ENCODE peak calls at places on chromosomes 12 and 14, in nine cellular contexts. D, V, C, B, U, F, H, Z and A are unnamed samples.

GRCh38 chr12:53120685-53121525 is 17.6 kb downstream of the SOAT2 start:
- DNase-seq in C (no peak), V (no peak), Z (no peak), F (no peak), H (no peak), D (no peak), U (no peak), B (no peak), A (no peak)

GRCh38 chr12:6046511-6047180 is 77.8 kb downstream of the VWF start:
- DNase-seq in F (no peak), V (no peak), U (no peak), B (no peak), Z (no peak), D (no peak), H (no peak), C (no peak), A (no peak)

GRCh38 chr14:99233222-99234035 is 38.6 kb downstream of the BCL11B start:
- DNase-seq in F (no peak), U (no peak), V (no peak), D (no peak), H (no peak), C (no peak), Z (no peak), B (no peak), A (no peak)

GRCh38 chr12:21751517-21751916 is 23.0 kb downstream of the KCNJ8 start:
- DNase-seq in C (no peak), U (no peak), Z (no peak), F (no peak), D (no peak), V (no peak), B (no peak), H (no peak), A (no peak)

GRCh38 chr14:80776657-80777056 is 164.9 kb downstream of the CEP128 start:
- DNase-seq in D (no peak), U (no peak), C (no peak), Z (no peak), F (no peak), B (no peak), H (no peak), V (no peak), A (no peak)

GRCh38 chr12:11688379-11688778 is 38.9 kb downstream of the ETV6 start:
- DNase-seq in B (no peak), C (no peak), U (no peak), F (no peak), V (no peak), Z (no peak), D (no peak), H (peak), A (no peak)

GRCh38 chr12:69688496-69689427 is 10.3 kb downstream of the BEST3 start:
- DNase-seq in B (no peak), U (peak), F (no peak), C (no peak), Z (peak), V (peak), H (peak), D (peak), A (no peak)

GRCh38 chr14:68690106-68690960 is 102.5 kb downstream of the ZFP36L1 start:
- DNase-seq in Z (no peak), B (no peak), C (no peak), F (no peak), U (peak), H (no peak), V (no peak), D (no peak), A (no peak)

GRCh38 chr14:21096889-21097615 is 1.4 kb downstream of the ZNF219 start:
- DNase-seq in B (no peak), V (no peak), D (no peak), C (no peak), Z (no peak), U (no peak), F (no peak), H (no peak), A (no peak)

GRCh38 chr12:67928621-67929369 is 60.5 kb upstream of the IFNG-AS1 start:
- DNase-seq in U (no peak), B (no peak), F (no peak), V (no peak), Z (no peak), D (no peak), H (no peak), C (no peak), A (no peak)

GRCh38 chr12:89451876-89452275 is 72.7 kb downstream of the GALNT4 start:
- DNase-seq in Z (no peak), C (no peak), V (no peak), H (no peak), F (no peak), D (peak), U (peak), B (no peak), A (no peak)

GRCh38 chr14:81669308-81669707 is 135.7 kb upstream of the SEL1L start:
- DNase-seq in D (no peak), B (no peak), F (no peak), H (no peak), U (no peak), C (no peak), V (no peak), Z (no peak), A (no peak)

GRCh38 chr12:75883241-75883640 is 148.3 kb downstream of the PHLDA1 start:
- DNase-seq in F (no peak), B (no peak), V (no peak), U (no peak), Z (no peak), D (no peak), C (no peak), H (no peak), A (no peak)

GRCh38 chr12:5872745-5873144 is 72.3 kb downstream of the ANO2 start:
- DNase-seq in V (no peak), F (no peak), Z (no peak), B (no peak), C (peak), D (no peak), H (no peak), U (no peak), A (no peak)

GRCh38 chr14:69366069-69366468 is 32.0 kb downstream of the ERH start:
- DNase-seq in Z (no peak), C (no peak), U (no peak), F (no peak), H (no peak), V (no peak), D (no peak), B (no peak), A (no peak)

GRCh38 chr12:7695159-7695930 is at the start of gene GDF3:
- DNase-seq in Z (no peak), D (no peak), C (no peak), H (no peak), V (no peak), U (no peak), F (no peak), B (no peak), A (no peak)

GRCh38 chr12:81639196-81639595 is 120.0 kb downstream of the PPFIA2 start:
- DNase-seq in H (no peak), V (no peak), D (no peak), C (no peak), F (no peak), Z (no peak), B (no peak), U (no peak), A (no peak)

GRCh38 chr12:123006977-123007376 is 26.5 kb downstream of the ARL6IP4 start:
- DNase-seq in F (no peak), U (no peak), Z (no peak), C (no peak), D (no peak), V (no peak), H (no peak), B (no peak), A (no peak)

GRCh38 chr12:84497819-84498218 is 414.8 kb downstream of the SLC6A15 start:
- DNase-seq in U (no peak), H (no peak), B (no peak), V (no peak), F (no peak), C (no peak), D (no peak), Z (no peak), A (no peak)

GRCh38 chr14:47675489-47676300 is at the start of gene MDGA2:
- DNase-seq in B (peak), C (no peak), H (no peak), F (no peak), V (no peak), U (no peak), D (peak), Z (peak), A (no peak)

GRCh38 chr12:29241821-29242591 is 92.9 kb downstream of the FAR2 start:
- DNase-seq in F (no peak), B (peak), H (no peak), C (no peak), U (no peak), D (no peak), V (peak), Z (no peak), A (no peak)

GRCh38 chr14:89067293-89067972 is 243.0 kb downstream of the TTC8 start:
- DNase-seq in B (no peak), F (no peak), U (no peak), C (peak), H (no peak), Z (no peak), V (no peak), D (no peak), A (no peak)

GRCh38 chr12:76300297-76300665 is 47.9 kb downstream of the BBS10 start:
- DNase-seq in F (no peak), C (no peak), Z (no peak), B (no peak), H (no peak), U (no peak), D (no peak), V (no peak), A (no peak)

GRCh38 chr12:81679614-81680013 is 79.5 kb downstream of the PPFIA2 start:
- DNase-seq in Z (no peak), B (no peak), D (no peak), F (no peak), V (no peak), C (no peak), U (no peak), H (no peak), A (no peak)

GRCh38 chr12:120687570-120688289 is 781 bp downstream of the MLEC start:
- DNase-seq in Z (peak), C (no peak), D (no peak), V (no peak), F (no peak), B (no peak), U (no peak), H (no peak), A (no peak)

GRCh38 chr12:90801776-90802175 is 153.2 kb downstream of the CCER1 start:
- DNase-seq in F (no peak), Z (no peak), D (no peak), B (no peak), V (no peak), U (no peak), C (no peak), H (no peak), A (no peak)

GRCh38 chr12:119578112-119578511 is 15.5 kb upstream of the TMEM233 start:
- DNase-seq in D (no peak), C (no peak), H (no peak), V (no peak), U (no peak), F (no peak), B (no peak), Z (no peak), A (no peak)

GRCh38 chr12:76237086-76237701 is 111.0 kb downstream of the BBS10 start:
- DNase-seq in V (no peak), B (no peak), U (no peak), F (no peak), C (no peak), D (no peak), H (no peak), Z (no peak), A (no peak)

GRCh38 chr12:111247083-111247783 is 121.7 kb downstream of the PHETA1 start:
- DNase-seq in U (no peak), B (no peak), H (no peak), V (no peak), F (no peak), Z (no peak), D (no peak), C (no peak), A (no peak)

GRCh38 chr12:111248221-111248620 is 120.7 kb downstream of the PHETA1 start:
- DNase-seq in F (no peak), H (no peak), Z (no peak), C (no peak), V (no peak), D (no peak), B (no peak), U (no peak), A (no peak)

GRCh38 chr12:111251099-111251498 is 117.8 kb downstream of the PHETA1 start:
- DNase-seq in H (no peak), U (no peak), D (no peak), F (no peak), V (no peak), Z (no peak), B (no peak), C (no peak), A (no peak)

GRCh38 chr12:111250251-111250881 is 118.5 kb downstream of the PHETA1 start:
- DNase-seq in H (no peak), V (no peak), Z (no peak), B (no peak), U (no peak), D (no peak), C (no peak), F (no peak), A (no peak)

GRCh38 chr12:111248981-111249380 is 119.9 kb downstream of the PHETA1 start:
- DNase-seq in V (no peak), Z (no peak), F (no peak), B (no peak), H (no peak), C (no peak), U (no peak), D (no peak), A (no peak)
- TF ChIP-seq CTCF in V (no peak), Z (no peak), F (no peak), B (no peak), H (no peak), C (no peak), U (no peak), D (no peak), A (no peak)

DNA sequence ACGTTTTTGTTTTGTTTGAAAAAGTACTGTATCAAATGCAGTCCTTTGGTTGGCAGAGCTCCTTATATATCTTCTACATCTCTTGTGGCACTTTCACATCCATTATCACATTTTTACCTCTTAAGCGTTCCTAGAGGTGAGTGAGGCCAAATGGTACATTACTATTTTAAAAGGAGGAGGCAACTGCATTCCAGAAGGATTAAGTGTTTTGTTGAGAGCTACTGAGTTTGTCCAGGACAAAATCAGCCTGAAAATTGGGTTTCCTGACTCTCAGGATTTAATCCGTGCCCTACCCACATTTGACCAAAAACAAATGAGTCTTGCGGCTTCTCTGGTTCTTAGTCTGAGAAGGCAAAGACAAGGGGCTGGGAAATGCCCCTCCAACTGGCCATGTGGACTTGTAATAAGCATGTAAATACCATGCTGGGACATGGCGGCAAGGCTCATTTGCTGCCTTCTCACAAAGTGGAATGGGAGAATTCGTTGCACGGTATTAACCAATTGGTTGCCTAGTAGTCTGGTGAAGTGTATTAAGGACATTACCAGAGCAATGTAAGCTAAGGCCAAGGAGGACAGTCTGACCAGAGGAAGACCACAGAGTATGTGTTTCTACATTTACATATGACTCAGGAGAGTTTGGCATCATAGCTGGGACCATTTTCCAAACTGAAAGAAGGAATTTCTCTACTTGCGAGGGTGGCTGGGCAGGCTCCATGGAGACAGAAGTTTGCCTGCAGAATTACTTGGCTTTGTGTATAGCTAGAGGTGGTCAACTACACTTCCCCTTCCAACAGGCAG is 175.8 kb upstream of the PLXNC1 start:
- DNase-seq in B (no peak), F (no peak), D (no peak), U (no peak), Z (no peak), H (no peak), V (no peak), C (no peak), A (no peak)
- TF ChIP-seq CTCF in B (no peak), F (no peak), D (no peak), U (no peak), Z (no peak), H (no peak), V (no peak), C (no peak), A (no peak)

DNA sequence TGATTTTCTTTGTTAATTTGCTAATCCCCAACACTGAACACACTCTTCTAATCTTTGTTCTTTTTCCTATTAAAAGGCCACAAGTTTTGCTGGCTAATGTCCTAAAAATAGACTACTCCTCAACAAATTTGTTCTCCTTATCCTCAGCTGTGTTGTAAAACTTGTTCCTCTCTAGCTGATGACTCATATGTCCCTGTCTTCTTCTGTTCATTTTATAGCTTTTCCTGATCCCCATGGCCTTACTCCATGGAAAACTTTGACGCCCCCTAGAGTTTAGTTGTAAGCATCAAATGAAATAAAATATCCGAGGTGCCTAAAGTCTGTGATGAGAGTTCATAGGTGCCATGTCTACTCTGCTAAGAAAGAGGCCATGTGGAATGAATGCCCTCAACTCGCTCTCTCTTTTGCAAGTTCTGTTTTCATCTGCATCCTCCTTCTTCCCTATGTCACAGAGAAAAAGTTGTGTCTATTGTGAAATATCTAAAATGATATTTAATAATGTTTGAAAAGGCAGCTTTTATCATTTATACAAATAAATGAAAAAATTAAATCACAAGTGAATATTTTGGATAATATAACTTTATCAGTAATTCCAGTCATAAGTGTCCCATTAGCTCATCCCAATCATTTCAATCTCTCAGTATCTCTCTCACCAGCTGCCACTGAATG is 237.9 kb downstream of the IPO8 start:
- DNase-seq in H (no peak), U (no peak), B (no peak), F (no peak), V (no peak), C (no peak), D (no peak), Z (no peak), A (no peak)
- TF ChIP-seq CTCF in H (no peak), U (no peak), B (no peak), F (no peak), V (no peak), C (peak), D (peak), Z (no peak), A (no peak)

GRCh38 chr12:126616441-126616840 is 1551.2 kb downstream of the AACS start:
- DNase-seq in B (no peak), Z (no peak), C (no peak), U (no peak), D (no peak), V (no peak), H (no peak), F (no peak), A (no peak)

GRCh38 chr12:126617312-126617711 is 1552.1 kb downstream of the AACS start:
- DNase-seq in D (peak), F (no peak), U (no peak), H (no peak), Z (no peak), C (no peak), V (no peak), B (no peak), A (no peak)
- TF ChIP-seq CTCF in D (peak), F (no peak), U (no peak), H (no peak), Z (no peak), C (no peak), V (no peak), B (peak), A (no peak)

GRCh38 chr12:93727195-93727811 is 50.1 kb downstream of the CRADD start:
- DNase-seq in C (no peak), Z (no peak), F (no peak), H (no peak), U (no peak), V (no peak), D (no peak), B (no peak), A (no peak)
- TF ChIP-seq CTCF in C (no peak), Z (no peak), F (no peak), H (no peak), U (no peak), V (no peak), D (no peak), B (no peak), A (no peak)